ENCODE peak calls at places on chromosome 16, in four cellular contexts. G is stomach, W is pancreas, P is cardiac fibroblast. A is an unnamed sample.

GRCh38 chr16:89911375-89911774 is 7.3 kb upstream of the MC1R start:
- DNase-seq in G (no peak), P (no peak), W (no peak), A (no peak)

GRCh38 chr16:71524566-71525553 is 1.4 kb upstream of the CHST4 start:
- DNase-seq in G (no peak), W (no peak), P (no peak), A (no peak)

GRCh38 chr16:50744911-50745310 is 3.0 kb downstream of the CYLD start:
- DNase-seq in G (no peak), W (no peak), P (no peak), A (no peak)

GRCh38 chr16:10834766-10835165 is 16.2 kb upstream of the TVP23A start:
- DNase-seq in W (no peak), G (no peak), P (no peak), A (no peak)

GRCh38 chr16:15490123-15490711 is 55.8 kb downstream of the BMERB1 start:
- DNase-seq in P (no peak), W (no peak), G (no peak), A (no peak)

GRCh38 chr16:67428146-67428731 is 2.7 kb upstream of the HSD11B2 start:
- DNase-seq in G (peak; percentile 85), W (peak; percentile 65), P (peak; percentile 57), A (peak; percentile 72)

GRCh38 chr16:15737140-15737644 is 87.1 kb downstream of the NDE1 start:
- DNase-seq in G (no peak), W (no peak), P (no peak), A (no peak)

GRCh38 chr16:59634951-59635350 is 900.8 kb upstream of the GOT2 start:
- DNase-seq in P (peak; percentile 9), G (no peak), W (no peak), A (peak; percentile 3)

GRCh38 chr16:57622361-57623250 is 5.8 kb upstream of the ADGRG1 start:
- DNase-seq in G (no peak), P (no peak), W (no peak), A (no peak)

GRCh38 chr16:78325532-78325931 is 226.1 kb downstream of the WWOX start:
- DNase-seq in P (no peak), W (no peak), G (no peak), A (no peak)

GRCh38 chr16:81780350-81780749 is 1.3 kb downstream of the PLCG2 start:
- DNase-seq in P (no peak), G (no peak), W (no peak), A (no peak)

GRCh38 chr16:69225136-69225535 is 38.2 kb downstream of the SNTB2 start:
- DNase-seq in P (no peak), G (no peak), W (no peak), A (peak; percentile 4)

GRCh38 chr16:57795431-57795878 is 6.8 kb downstream of the KIFC3 start:
- DNase-seq in W (peak; percentile 71), P (peak; percentile 67), G (peak; percentile 73), A (peak; percentile 62)

GRCh38 chr16:72422308-72422897 is 250.4 kb upstream of the PMFBP1 start:
- DNase-seq in P (no peak), G (no peak), W (no peak), A (no peak)

GRCh38 chr16:67939507-67940435 is 3.1 kb upstream of the PSMB10 start:
- DNase-seq in W (no peak), G (peak; percentile 80), P (no peak), A (no peak)

GRCh38 chr16:47045023-47045422 is 71.5 kb upstream of the DNAJA2 start:
- DNase-seq in P (peak; percentile 14), G (no peak), W (no peak), A (peak; percentile 19)

GRCh38 chr16:59047114-59047513 is 313.0 kb upstream of the GOT2 start:
- DNase-seq in P (no peak), W (no peak), G (no peak), A (no peak)

GRCh38 chr16:51636913-51637743 is 486.1 kb upstream of the SALL1 start:
- DNase-seq in G (no peak), P (no peak), W (no peak), A (no peak)

DNA sequence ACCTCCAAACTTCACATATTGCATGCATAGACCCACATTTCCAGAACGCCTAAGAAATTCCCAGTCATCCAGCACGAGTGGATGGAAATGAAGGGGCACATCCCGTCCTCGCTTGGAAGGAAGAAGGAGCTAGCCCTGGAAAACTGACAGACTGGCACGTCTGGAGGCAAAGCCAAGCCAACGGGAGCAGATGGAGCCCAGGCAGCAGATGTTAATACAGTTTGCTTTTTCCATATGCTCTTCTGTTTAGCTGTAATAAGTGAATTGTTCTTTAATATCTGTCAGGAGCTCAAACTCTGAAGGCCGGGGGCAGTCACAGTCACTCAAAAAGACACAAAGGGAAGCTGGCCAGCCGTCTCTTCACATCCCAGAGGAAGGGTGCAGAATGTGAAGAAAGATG is 187.7 kb downstream of the XYLT1 start:
- DNase-seq in G (no peak), P (no peak), W (no peak), A (no peak)
- H3K4me3 ChIP-seq in G (no peak overlapping the region), P (no peak overlapping the region), W (no peak overlapping the region), A (no peak overlapping the region)

DNA sequence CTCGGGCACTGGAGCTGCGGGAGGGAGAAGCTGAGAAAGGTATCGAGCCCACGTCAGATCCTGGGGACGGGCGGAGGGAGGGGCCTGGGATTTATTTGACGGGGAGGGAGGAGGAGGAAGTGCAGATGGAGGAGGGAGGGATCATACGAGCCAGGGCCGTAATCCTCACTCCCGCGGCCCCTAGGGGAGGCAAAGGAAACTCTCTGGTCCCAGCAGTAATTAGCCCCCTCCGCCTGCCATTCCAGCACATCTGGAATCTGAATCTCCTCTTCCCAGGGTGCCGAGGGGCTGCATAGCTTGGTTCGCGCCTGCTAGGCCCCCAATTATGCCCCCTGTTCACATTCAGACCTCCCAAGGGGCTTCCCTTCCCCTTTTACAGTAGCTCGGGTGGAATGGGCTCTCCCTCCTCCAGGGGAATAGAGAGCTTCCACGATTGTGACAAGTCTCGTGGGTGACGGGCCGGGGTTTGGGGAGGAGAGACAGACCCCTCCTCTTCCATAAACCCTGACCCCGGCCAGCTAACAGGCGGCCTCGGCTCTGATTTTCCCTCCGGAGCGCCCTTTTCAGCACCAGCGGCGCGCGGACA is at the start of gene SEZ6L2:
- DNase-seq in G (peak; percentile 89), P (peak; percentile 89), W (peak; percentile 90), A (peak; percentile 95)
- TF ChIP-seq CTCF in G (peak; percentile 22), P (peak; percentile 33), W (no peak), A (peak; percentile 43)

DNA sequence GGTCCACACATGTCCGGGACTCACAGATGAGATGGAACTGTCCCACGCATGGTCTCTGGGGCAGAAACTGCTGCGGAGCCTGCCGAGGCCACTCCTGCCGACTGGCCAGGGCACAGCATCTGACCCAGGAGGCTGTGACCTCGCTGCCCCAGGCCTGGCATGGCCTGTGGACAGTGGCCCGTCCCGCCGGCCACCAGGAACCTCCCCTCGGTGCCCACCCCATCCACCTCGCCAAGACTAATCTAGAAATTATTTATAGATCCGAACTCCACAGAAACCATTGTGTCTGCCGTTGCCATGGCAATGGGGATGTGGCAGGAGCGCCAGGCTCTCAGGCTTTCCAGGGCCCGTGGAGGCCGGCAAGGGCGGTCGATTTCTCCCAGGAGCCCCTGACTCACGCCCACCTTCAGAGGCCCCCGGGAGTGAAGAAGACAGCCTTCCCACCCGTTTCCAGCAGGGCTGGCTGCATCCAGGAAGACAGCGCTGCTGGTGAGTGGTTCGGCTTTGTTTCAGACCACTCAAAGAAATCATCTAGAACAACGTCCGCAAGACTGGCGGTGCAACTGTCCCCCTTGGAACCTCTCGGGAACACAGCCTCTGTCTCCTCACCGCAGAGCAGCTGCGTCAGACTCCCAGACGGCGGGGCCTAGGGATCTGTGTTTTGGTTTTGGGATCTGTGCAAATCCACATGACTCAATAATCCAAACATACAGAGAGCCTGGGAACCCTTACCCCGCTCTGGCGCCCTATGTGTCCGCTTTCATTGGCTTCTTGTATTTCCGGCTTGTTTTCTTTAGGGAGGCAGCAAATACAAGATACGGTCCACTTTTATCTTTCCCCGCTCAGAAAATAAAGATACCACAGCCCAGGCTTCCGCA is 48.4 kb upstream of the ZCCHC14 start:
- DNase-seq in P (peak; percentile 88), G (no peak), W (no peak), A (peak; percentile 66)
- H3K4me3 ChIP-seq in P (peak overlapping the region; percentile 6), G (peak overlapping the region; percentile 25), W (no peak overlapping the region), A (peak overlapping the region; percentile 31)

DNA sequence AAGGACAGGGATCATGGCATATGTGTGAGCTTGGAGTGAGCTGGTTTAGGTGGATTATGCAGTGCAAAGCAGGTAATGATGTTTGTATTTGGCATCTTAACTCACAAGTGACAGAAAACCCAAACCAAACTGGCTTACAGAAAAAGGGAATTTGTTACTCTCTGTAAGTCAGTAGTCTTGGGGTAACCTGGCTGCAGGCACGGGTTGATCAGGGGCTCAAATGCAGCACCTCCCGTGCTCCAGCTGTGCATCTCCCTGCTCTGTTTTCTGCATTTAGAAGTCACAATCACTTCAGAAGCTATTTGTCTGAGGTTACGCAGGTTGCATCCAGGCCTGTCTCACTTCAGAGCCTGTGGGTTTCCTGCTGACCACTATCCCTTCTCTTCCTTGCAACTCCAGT is 354.3 kb downstream of the CPPED1 start:
- DNase-seq in G (no peak), W (no peak), P (no peak), A (no peak)
- TF ChIP-seq CTCF in G (no peak), W (no peak), P (no peak), A (no peak)

DNA sequence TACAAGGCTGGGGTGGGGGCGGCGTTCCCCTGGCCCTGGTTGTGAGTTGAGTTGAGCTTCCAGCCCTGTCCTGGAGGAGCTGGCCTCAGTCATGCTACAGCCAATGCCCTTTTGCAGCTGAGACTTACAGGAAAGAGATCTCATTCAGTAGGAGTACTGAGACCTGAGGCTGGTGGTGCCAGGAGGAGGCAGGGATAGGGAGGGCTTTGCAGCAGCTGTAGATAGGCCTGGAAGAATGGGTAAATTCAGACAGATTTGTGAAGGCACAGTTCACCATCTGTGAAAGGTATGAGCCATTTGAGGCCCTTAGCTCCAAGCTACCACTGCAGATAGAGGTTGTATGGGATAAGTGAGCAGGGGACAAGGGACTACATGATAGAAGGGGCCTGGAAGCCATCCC is 5.6 kb downstream of the STX4 start:
- DNase-seq in P (no peak), G (no peak), W (no peak), A (no peak)
- H3K4me3 ChIP-seq in P (no peak overlapping the region), G (no peak overlapping the region), W (no peak overlapping the region), A (no peak overlapping the region)

GRCh38 chr16:65049679-65050078 is 72.2 kb downstream of the CDH11 start:
- DNase-seq in W (no peak), P (no peak), G (no peak), A (no peak)
- TF ChIP-seq CTCF in W (no peak), P (no peak), G (no peak), A (no peak)

A was measured in fibroblast of pulmonary artery.